ENCODE peak calls at places on chromosomes 12 and 14, in ten cellular contexts. W is WERI-Rb-1, N is stomach, X is cardiac muscle cell, Z is fibroblast of pulmonary artery, M is HCT116, K is tibial artery, T is heart right ventricle, S is transverse colon, A is kidney epithelial cell. P is an unnamed sample.

GRCh38 chr12:104712477-104712876 is 245.6 kb downstream of the SLC41A2 start:
- DNase-seq in S (no peak), T (no peak), Z (peak; percentile 56), N (no peak), X (no peak), A (no peak), K (no peak), W (no peak), M (no peak), P (no peak)

GRCh38 chr12:6193853-6194815 is 6.1 kb upstream of the CD9 start:
- DNase-seq in K (no peak), M (no peak), S (peak; percentile 56), A (no peak), X (peak; percentile 32), Z (peak; percentile 53), N (peak; percentile 47), T (no peak), W (peak; percentile 74), P (no peak)

GRCh38 chr12:130070017-130070653 is 92.1 kb upstream of the FZD10 start:
- DNase-seq in T (peak; percentile 39), Z (no peak), A (peak; percentile 48), M (no peak), N (no peak), X (peak; percentile 26), S (no peak), W (no peak), K (peak; percentile 39), P (no peak)

GRCh38 chr14:69615471-69616407 is 4.3 kb downstream of the SUSD6 start:
- DNase-seq in W (no peak), X (no peak), T (peak; percentile 84), S (peak; percentile 75), K (peak; percentile 65), A (no peak), Z (peak; percentile 85), N (peak; percentile 49), M (no peak), P (no peak)

GRCh38 chr14:101628471-101628966 is 67.2 kb downstream of the DIO3 start:
- DNase-seq in S (peak; percentile 76), W (peak; percentile 70), T (peak; percentile 70), A (peak; percentile 5), X (peak; percentile 77), Z (peak; percentile 65), N (peak; percentile 72), M (peak; percentile 31), K (peak; percentile 64), P (no peak)

GRCh38 chr14:77565289-77566081 is 51.0 kb downstream of the SPTLC2 start:
- DNase-seq in T (no peak), Z (no peak), S (no peak), M (no peak), N (no peak), A (no peak), X (no peak), W (no peak), K (no peak), P (no peak)

GRCh38 chr14:63960926-63961567 is 108.2 kb downstream of the SYNE2 start:
- DNase-seq in M (no peak), N (no peak), K (no peak), T (no peak), S (no peak), Z (peak; percentile 56), X (no peak), A (no peak), W (no peak), P (no peak)

GRCh38 chr14:105486974-105487448 is 325 bp downstream of the CRIP1 start:
- DNase-seq in S (peak; percentile 79), W (no peak), M (no peak), Z (no peak), A (no peak), X (no peak), K (peak; percentile 75), T (peak; percentile 86), N (no peak), P (peak; percentile 95)

DNA sequence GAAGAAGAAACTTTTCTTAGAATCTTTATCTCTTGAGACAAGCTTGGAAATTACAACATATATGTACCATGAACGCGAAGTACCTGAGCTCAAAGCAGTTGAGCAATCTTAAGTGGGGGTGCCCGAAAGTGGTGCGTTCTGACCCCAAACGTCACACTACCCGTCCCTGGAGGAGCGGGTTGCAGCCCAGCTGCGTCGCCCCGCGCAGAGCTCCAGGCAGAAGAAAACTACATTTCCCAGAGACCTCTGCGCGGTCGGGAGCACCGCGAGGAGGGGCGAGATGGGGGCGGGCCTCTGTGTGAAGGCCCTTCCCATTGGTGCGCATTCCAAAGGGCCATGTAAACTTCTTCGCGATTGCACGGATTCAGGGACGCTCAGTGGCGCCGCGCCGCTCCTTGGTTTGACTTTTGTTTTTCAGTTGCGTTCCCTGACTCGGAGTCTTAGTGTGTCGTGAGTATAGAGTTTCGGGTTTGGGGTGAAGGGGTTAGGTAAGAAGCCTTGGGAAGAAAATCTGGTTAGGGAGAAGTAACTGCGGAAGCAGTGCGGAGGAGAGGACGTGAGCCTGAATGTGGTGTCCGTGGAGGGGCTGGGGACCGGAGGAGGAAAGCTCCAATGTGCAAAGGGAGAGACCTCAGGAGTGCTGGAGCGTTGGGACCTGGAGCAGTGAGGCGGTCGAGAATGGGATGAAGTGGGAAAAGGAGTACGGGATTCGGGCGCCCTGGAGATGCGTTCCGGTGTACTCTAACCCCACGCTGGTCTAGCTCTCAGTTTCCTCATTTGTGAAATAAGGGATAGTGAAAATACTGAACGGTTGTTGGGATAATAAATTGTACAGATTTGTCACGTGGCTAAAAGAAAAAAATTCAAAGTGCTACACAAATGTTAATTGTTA is at the start of gene CCDC77:
- DNase-seq in S (peak; percentile 93), M (peak; percentile 83), X (peak; percentile 95), T (peak; percentile 92), A (peak; percentile 52), Z (peak; percentile 94), N (peak; percentile 92), W (peak; percentile 90), K (peak; percentile 87), P (peak; percentile 94)
- TF ChIP-seq CTCF in S (no peak), M (no peak), X (peak; percentile 36), T (no peak), A (peak; percentile 21), Z (peak; percentile 27), N (no peak), W (peak; percentile 28), K (peak; percentile 21), P (no peak)

GRCh38 chr12:46364777-46365580 is 7.6 kb downstream of the SLC38A2 start:
- DNase-seq in N (peak; percentile 84), Z (peak; percentile 84), A (no peak), T (peak; percentile 71), W (no peak), S (peak; percentile 71), K (peak; percentile 67), X (no peak), M (no peak), P (no peak)

GRCh38 chr12:46365951-46366379 is 6.6 kb downstream of the SLC38A2 start:
- DNase-seq in S (no peak), W (no peak), K (no peak), X (no peak), N (no peak), A (no peak), M (no peak), Z (peak; percentile 39), T (no peak), P (no peak)

GRCh38 chr12:46362895-46363581 is 9.5 kb downstream of the SLC38A2 start:
- DNase-seq in W (no peak), Z (peak; percentile 59), X (no peak), M (no peak), S (no peak), N (no peak), A (no peak), K (no peak), T (no peak), P (no peak)

GRCh38 chr12:46363582-46364299 is 8.8 kb downstream of the SLC38A2 start:
- DNase-seq in Z (no peak), X (no peak), S (no peak), T (no peak), W (no peak), M (no peak), A (no peak), N (no peak), K (no peak), P (no peak)

DNA sequence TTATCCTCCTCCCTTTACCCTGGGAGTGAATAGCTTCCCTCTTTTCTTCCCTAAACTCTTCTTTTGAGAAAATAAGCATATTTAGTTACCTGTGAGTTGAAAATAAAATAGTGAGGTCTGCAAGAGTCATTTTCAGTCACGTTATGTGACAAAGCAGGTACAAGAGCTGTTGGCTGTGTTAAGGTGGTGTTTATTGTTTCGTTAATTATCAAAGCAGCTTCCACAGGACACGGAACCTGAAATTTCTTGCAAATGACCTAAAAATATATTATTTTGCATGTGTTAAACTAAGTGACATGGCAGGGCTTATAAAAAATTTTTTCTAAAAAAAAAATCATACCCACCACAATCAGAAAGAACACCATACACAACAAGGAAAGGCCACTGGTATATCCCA is 8.3 kb downstream of the SLC38A2 start:
- DNase-seq in K (no peak), Z (no peak), T (no peak), W (no peak), X (no peak), M (no peak), N (no peak), S (no peak), A (no peak), P (no peak)
- H3K4me3 ChIP-seq in K (peak overlapping the region; percentile 88), Z (peak overlapping the region; percentile 88), T (no peak overlapping the region), W (no peak overlapping the region), X (no peak overlapping the region), M (no peak overlapping the region), N (peak overlapping the region; percentile 94), S (no peak overlapping the region), A (no peak overlapping the region), P (peak overlapping the region; percentile 90)

DNA sequence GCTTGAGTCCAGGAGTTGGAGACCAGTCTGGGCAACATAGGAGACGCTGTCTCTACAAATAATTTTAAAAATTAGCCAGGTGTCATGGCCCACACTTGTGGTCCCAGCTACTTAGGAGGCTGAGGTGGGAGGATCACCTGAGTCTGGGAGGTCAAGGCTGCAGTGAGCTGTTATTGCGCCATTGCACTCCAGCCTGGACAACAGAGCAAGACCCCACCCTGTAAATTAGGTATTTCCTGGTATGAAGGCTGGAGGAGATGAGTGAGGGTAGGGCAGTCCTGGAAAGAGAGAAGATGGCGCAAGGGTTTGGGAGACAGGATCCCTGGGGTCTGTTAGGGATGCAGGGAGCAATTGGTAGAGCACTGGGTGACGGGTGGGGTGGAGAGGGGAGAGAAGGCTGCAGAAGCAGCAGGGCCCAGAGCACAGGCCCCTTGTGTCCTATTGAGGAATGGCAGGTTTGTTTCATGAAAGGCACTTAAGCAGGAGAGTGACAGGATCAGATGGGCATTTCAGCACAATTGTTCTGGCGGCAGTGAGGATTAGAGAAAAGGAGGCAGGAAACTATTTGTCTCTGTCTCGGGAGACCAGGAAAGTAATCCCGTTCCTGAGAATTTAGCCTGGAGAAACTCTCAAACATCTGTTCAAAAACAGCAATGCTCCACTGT is 47.2 kb upstream of the KTN1 start:
- DNase-seq in W (peak; percentile 81), Z (no peak), X (peak; percentile 60), T (no peak), N (no peak), M (no peak), K (no peak), S (no peak), A (no peak), P (no peak)
- TF ChIP-seq CTCF in W (peak; percentile 65), Z (no peak), X (no peak), T (no peak), N (no peak), M (no peak), K (no peak), S (no peak), A (no peak), P (no peak)

DNA sequence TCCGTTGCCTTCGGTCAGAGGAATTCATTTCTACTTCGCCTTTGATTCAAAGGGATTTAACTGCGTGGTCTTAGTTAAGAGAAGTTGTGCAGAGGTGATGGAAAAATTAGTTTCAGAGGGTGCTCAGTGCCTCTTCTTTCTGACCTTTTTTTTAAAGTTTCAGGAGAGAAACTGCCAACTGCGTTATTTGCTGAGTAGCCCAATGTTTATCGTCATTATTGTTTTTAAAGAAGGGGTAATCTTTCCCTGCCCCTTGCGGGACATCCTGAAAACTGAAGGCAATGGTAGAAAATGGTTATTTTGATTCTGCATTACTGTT is 11.0 kb downstream of the OTX2 start:
- DNase-seq in X (no peak), T (no peak), W (no peak), M (no peak), Z (no peak), N (no peak), K (no peak), S (no peak), A (no peak), P (no peak)
- H3K4me3 ChIP-seq in X (no peak overlapping the region), T (no peak overlapping the region), W (peak overlapping the region; percentile 99), M (no peak overlapping the region), Z (no peak overlapping the region), N (no peak overlapping the region), K (no peak overlapping the region), S (no peak overlapping the region), A (no peak overlapping the region), P (no peak overlapping the region)